ENCODE peak calls at places on chromosomes 6 and 20, in ten cellular contexts. C is uterus; W is GM12891; E is activated T-cell treated with anti-CD3 and anti-CD28 coated beads, Interleukin-2, amount 50 U/mL, for 72 hours; N is astrocyte of the spinal cord; X is Calu3; H is stromal cell of bone marrow; I is memory B cell; Q is EH; M is adrenal gland. J is an unnamed sample.

GRCh38 chr20:3930265-3931206 is 41.3 kb downstream of the PANK2 start:
- DNase-seq in C (no peak), W (no peak), E (no peak), N (no peak), X (no peak), H (no peak), I (no peak), Q (no peak), M (no peak), J (no peak)

GRCh38 chr6:167997642-167998041 is at the start of gene KIF25:
- DNase-seq in C (no peak), W (no peak), E (no peak), N (no peak), X (no peak), H (no peak), I (no peak), Q (no peak), M (no peak), J (no peak)

GRCh38 chr6:27829453-27830211 is 82.6 kb downstream of the OR2B2 start:
- DNase-seq in C (no peak), W (no peak), E (no peak), N (no peak), X (no peak), H (no peak), I (no peak), Q (no peak), M (no peak), J (peak; percentile 45)

GRCh38 chr6:40740518-40740917 is 153.4 kb upstream of the LRFN2 start:
- DNase-seq in C (no peak), W (no peak), E (no peak), N (no peak), X (no peak), H (no peak), I (no peak), Q (no peak), M (no peak), J (no peak)

GRCh38 chr6:19301980-19302379 is 535.2 kb upstream of the ID4 start:
- DNase-seq in C (no peak), W (no peak), E (no peak), N (peak; percentile 58), X (no peak), H (peak; percentile 85), I (no peak), Q (peak; percentile 29), M (no peak), J (no peak)

GRCh38 chr6:27059621-27060425 is 187.7 kb upstream of the PRSS16 start:
- DNase-seq in C (no peak), W (no peak), E (no peak), N (no peak), X (no peak), H (no peak), I (no peak), Q (no peak), M (no peak), J (no peak)

GRCh38 chr6:125791820-125792165 is 1.0 kb downstream of the NCOA7 start:
- DNase-seq in C (no peak), W (no peak), E (no peak), N (no peak), X (no peak), H (no peak), I (no peak), Q (no peak), M (no peak), J (no peak)

GRCh38 chr20:20791664-20792568 is 79.5 kb upstream of the RALGAPA2 start:
- DNase-seq in C (no peak), W (no peak), E (no peak), N (no peak), X (no peak), H (no peak), I (no peak), Q (no peak), M (no peak), J (no peak)

GRCh38 chr20:20752712-20753111 is 40.3 kb upstream of the RALGAPA2 start:
- DNase-seq in C (no peak), W (no peak), E (no peak), N (no peak), X (no peak), H (no peak), I (no peak), Q (no peak), M (no peak), J (no peak)

GRCh38 chr20:438581-439469 is 23.5 kb downstream of the TBC1D20 start:
- DNase-seq in C (no peak), W (no peak), E (peak; percentile 69), N (no peak), X (no peak), H (no peak), I (no peak), Q (no peak), M (no peak), J (peak; percentile 28)

GRCh38 chr20:45993197-45993951 is 15.3 kb upstream of the MMP9 start:
- DNase-seq in C (no peak), W (no peak), E (no peak), N (no peak), X (peak; percentile 94), H (no peak), I (no peak), Q (peak; percentile 45), M (no peak), J (no peak)

GRCh38 chr6:5994234-5994998 is 12.3 kb downstream of the NRN1 start:
- DNase-seq in C (no peak), W (no peak), E (peak; percentile 32), N (no peak), X (no peak), H (no peak), I (no peak), Q (no peak), M (no peak), J (no peak)

GRCh38 chr6:20696676-20697075 is 162.4 kb downstream of the CDKAL1 start:
- DNase-seq in C (no peak), W (no peak), E (no peak), N (peak; percentile 47), X (no peak), H (no peak), I (no peak), Q (peak; percentile 89), M (no peak), J (no peak)

J was measured in OCI-LY7.